ENCODE peak calls at places on chromosomes 7 and 10, in ten cellular contexts. One of them, this sample, is unnamed.

GRCh38 chr10:13201132-13201531 is 33.0 kb downstream of the UCMA start:
- DNase-seq in thyroid gland: no peak
- DNase-seq in ovary: no peak
- DNase-seq in GM06990: no peak
- DNase-seq in B cell: no peak
- DNase-seq in CD8-positive, alpha-beta T cell: no peak
- DNase-seq in adrenal gland: no peak
- DNase-seq in epithelial cell of proximal tubule: no peak
- DNase-seq in tibial artery: no peak
- DNase-seq in cardiac muscle cell: no peak
- DNase-seq in this sample: no peak

GRCh38 chr10:77939561-77940001 is 13.0 kb upstream of the DLG5 start:
- DNase-seq in thyroid gland: peak; percentile 61
- DNase-seq in ovary: peak; percentile 81
- DNase-seq in GM06990: no peak
- DNase-seq in B cell: no peak
- DNase-seq in CD8-positive, alpha-beta T cell: no peak
- DNase-seq in adrenal gland: peak; percentile 32
- DNase-seq in epithelial cell of proximal tubule: no peak
- DNase-seq in tibial artery: peak; percentile 83
- DNase-seq in cardiac muscle cell: peak; percentile 95
- DNase-seq in this sample: no peak

GRCh38 chr7:137940656-137941518 is 61.0 kb downstream of the CREB3L2 start:
- DNase-seq in thyroid gland: no peak
- DNase-seq in ovary: no peak
- DNase-seq in GM06990: no peak
- DNase-seq in B cell: no peak
- DNase-seq in CD8-positive, alpha-beta T cell: no peak
- DNase-seq in adrenal gland: no peak
- DNase-seq in epithelial cell of proximal tubule: no peak
- DNase-seq in tibial artery: no peak
- DNase-seq in cardiac muscle cell: peak; percentile 91
- DNase-seq in this sample: no peak

GRCh38 chr10:12605580-12606405 is 256.4 kb downstream of the CAMK1D start:
- DNase-seq in thyroid gland: peak; percentile 96
- DNase-seq in ovary: peak; percentile 76
- DNase-seq in GM06990: peak; percentile 63
- DNase-seq in B cell: peak; percentile 58
- DNase-seq in CD8-positive, alpha-beta T cell: peak; percentile 76
- DNase-seq in adrenal gland: peak; percentile 93
- DNase-seq in epithelial cell of proximal tubule: peak; percentile 41
- DNase-seq in tibial artery: peak; percentile 91
- DNase-seq in cardiac muscle cell: peak; percentile 29
- DNase-seq in this sample: no peak

GRCh38 chr7:75536940-75537538 is 44.9 kb downstream of the SPDYE5 start:
- DNase-seq in thyroid gland: no peak
- DNase-seq in ovary: no peak
- DNase-seq in GM06990: no peak
- DNase-seq in B cell: no peak
- DNase-seq in CD8-positive, alpha-beta T cell: no peak
- DNase-seq in adrenal gland: no peak
- DNase-seq in epithelial cell of proximal tubule: no peak
- DNase-seq in tibial artery: peak; percentile 56
- DNase-seq in cardiac muscle cell: no peak
- DNase-seq in this sample: no peak

GRCh38 chr7:97873606-97874005 is 1.4 kb upstream of the ASNS start:
- DNase-seq in thyroid gland: no peak
- DNase-seq in ovary: no peak
- DNase-seq in GM06990: no peak
- DNase-seq in B cell: no peak
- DNase-seq in CD8-positive, alpha-beta T cell: no peak
- DNase-seq in adrenal gland: no peak
- DNase-seq in epithelial cell of proximal tubule: no peak
- DNase-seq in tibial artery: no peak
- DNase-seq in cardiac muscle cell: no peak
- DNase-seq in this sample: no peak

GRCh38 chr7:99365318-99366141 is 9.0 kb upstream of the ARPC1B start:
- DNase-seq in thyroid gland: peak; percentile 58
- DNase-seq in ovary: no peak
- DNase-seq in GM06990: no peak
- DNase-seq in B cell: peak; percentile 86
- DNase-seq in CD8-positive, alpha-beta T cell: peak; percentile 79
- DNase-seq in adrenal gland: peak; percentile 49
- DNase-seq in epithelial cell of proximal tubule: no peak
- DNase-seq in tibial artery: no peak
- DNase-seq in cardiac muscle cell: no peak
- DNase-seq in this sample: peak; percentile 61

GRCh38 chr7:134875867-134876266 is 96.4 kb downstream of the CALD1 start:
- DNase-seq in thyroid gland: no peak
- DNase-seq in ovary: no peak
- DNase-seq in GM06990: no peak
- DNase-seq in B cell: no peak
- DNase-seq in CD8-positive, alpha-beta T cell: no peak
- DNase-seq in adrenal gland: no peak
- DNase-seq in epithelial cell of proximal tubule: no peak
- DNase-seq in tibial artery: no peak
- DNase-seq in cardiac muscle cell: peak; percentile 77
- DNase-seq in this sample: no peak

GRCh38 chr7:81882086-81882485 is 112.2 kb upstream of the HGF start:
- DNase-seq in thyroid gland: no peak
- DNase-seq in ovary: no peak
- DNase-seq in GM06990: no peak
- DNase-seq in B cell: no peak
- DNase-seq in CD8-positive, alpha-beta T cell: no peak
- DNase-seq in adrenal gland: no peak
- DNase-seq in epithelial cell of proximal tubule: no peak
- DNase-seq in tibial artery: no peak
- DNase-seq in cardiac muscle cell: peak; percentile 90
- DNase-seq in this sample: no peak

GRCh38 chr7:108313086-108313485 is 143.2 kb downstream of the NRCAM start:
- DNase-seq in thyroid gland: no peak
- DNase-seq in ovary: no peak
- DNase-seq in GM06990: no peak
- DNase-seq in B cell: no peak
- DNase-seq in CD8-positive, alpha-beta T cell: no peak
- DNase-seq in adrenal gland: no peak
- DNase-seq in epithelial cell of proximal tubule: no peak
- DNase-seq in tibial artery: no peak
- DNase-seq in cardiac muscle cell: no peak
- DNase-seq in this sample: no peak

GRCh38 chr10:120221873-120222485 is 235.0 kb upstream of the PLPP4 start:
- DNase-seq in thyroid gland: no peak
- DNase-seq in ovary: no peak
- DNase-seq in GM06990: peak; percentile 15
- DNase-seq in B cell: no peak
- DNase-seq in CD8-positive, alpha-beta T cell: no peak
- DNase-seq in adrenal gland: no peak
- DNase-seq in epithelial cell of proximal tubule: peak; percentile 15
- DNase-seq in tibial artery: no peak
- DNase-seq in cardiac muscle cell: peak; percentile 17
- DNase-seq in this sample: peak; percentile 63
- TF ChIP-seq CTCF in thyroid gland: no peak
- TF ChIP-seq CTCF in ovary: no peak
- TF ChIP-seq CTCF in GM06990: peak; percentile 78
- TF ChIP-seq CTCF in B cell: peak; percentile 8
- TF ChIP-seq CTCF in CD8-positive, alpha-beta T cell: no peak
- TF ChIP-seq CTCF in adrenal gland: no peak
- TF ChIP-seq CTCF in epithelial cell of proximal tubule: peak; percentile 87
- TF ChIP-seq CTCF in tibial artery: no peak
- TF ChIP-seq CTCF in cardiac muscle cell: peak; percentile 34
- TF ChIP-seq CTCF in this sample: peak; percentile 73

GRCh38 chr10:70085975-70086613 is 33.4 kb downstream of the MACROH2A2 start:
- DNase-seq in thyroid gland: no peak
- DNase-seq in ovary: no peak
- DNase-seq in GM06990: no peak
- DNase-seq in B cell: no peak
- DNase-seq in CD8-positive, alpha-beta T cell: no peak
- DNase-seq in adrenal gland: no peak
- DNase-seq in epithelial cell of proximal tubule: no peak
- DNase-seq in tibial artery: no peak
- DNase-seq in cardiac muscle cell: no peak
- DNase-seq in this sample: no peak

GRCh38 chr10:70078937-70079336 is 26.3 kb downstream of the MACROH2A2 start:
- DNase-seq in thyroid gland: no peak
- DNase-seq in ovary: no peak
- DNase-seq in GM06990: no peak
- DNase-seq in B cell: no peak
- DNase-seq in CD8-positive, alpha-beta T cell: no peak
- DNase-seq in adrenal gland: no peak
- DNase-seq in epithelial cell of proximal tubule: no peak
- DNase-seq in tibial artery: no peak
- DNase-seq in cardiac muscle cell: no peak
- DNase-seq in this sample: no peak

GRCh38 chr10:70088299-70088698 is 35.7 kb downstream of the MACROH2A2 start:
- DNase-seq in thyroid gland: no peak
- DNase-seq in ovary: no peak
- DNase-seq in GM06990: no peak
- DNase-seq in B cell: no peak
- DNase-seq in CD8-positive, alpha-beta T cell: no peak
- DNase-seq in adrenal gland: no peak
- DNase-seq in epithelial cell of proximal tubule: no peak
- DNase-seq in tibial artery: no peak
- DNase-seq in cardiac muscle cell: peak; percentile 24
- DNase-seq in this sample: no peak

GRCh38 chr10:70087641-70088040 is 35.0 kb downstream of the MACROH2A2 start:
- DNase-seq in thyroid gland: no peak
- DNase-seq in ovary: no peak
- DNase-seq in GM06990: no peak
- DNase-seq in B cell: no peak
- DNase-seq in CD8-positive, alpha-beta T cell: no peak
- DNase-seq in adrenal gland: no peak
- DNase-seq in epithelial cell of proximal tubule: no peak
- DNase-seq in tibial artery: no peak
- DNase-seq in cardiac muscle cell: peak; percentile 19
- DNase-seq in this sample: no peak

DNA sequence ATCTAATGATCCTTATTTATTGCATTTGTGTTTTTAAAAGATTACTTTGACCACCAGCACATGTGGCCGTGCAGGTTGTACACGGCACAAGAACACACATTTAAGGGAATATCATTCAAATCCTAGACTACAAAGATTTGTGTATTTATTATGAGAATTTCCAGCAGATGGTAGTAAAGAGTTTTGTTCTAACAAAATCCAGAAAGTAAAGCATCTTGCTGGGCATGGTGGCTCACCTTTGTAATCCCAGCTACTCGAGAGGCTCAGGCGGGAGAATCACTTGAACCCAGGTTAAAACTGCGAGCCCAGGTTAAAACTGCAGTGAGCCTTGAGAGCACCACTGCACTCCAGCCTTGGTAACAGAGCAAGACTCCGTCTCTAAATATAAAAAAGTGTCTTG is 31.5 kb downstream of the MACROH2A2 start:
- DNase-seq in thyroid gland: no peak
- DNase-seq in ovary: no peak
- DNase-seq in GM06990: no peak
- DNase-seq in B cell: no peak
- DNase-seq in CD8-positive, alpha-beta T cell: no peak
- DNase-seq in adrenal gland: no peak
- DNase-seq in epithelial cell of proximal tubule: no peak
- DNase-seq in tibial artery: no peak
- DNase-seq in cardiac muscle cell: peak; percentile 5
- DNase-seq in this sample: no peak
- TF ChIP-seq CTCF in thyroid gland: no peak
- TF ChIP-seq CTCF in ovary: no peak
- TF ChIP-seq CTCF in GM06990: no peak
- TF ChIP-seq CTCF in B cell: no peak
- TF ChIP-seq CTCF in CD8-positive, alpha-beta T cell: no peak
- TF ChIP-seq CTCF in adrenal gland: no peak
- TF ChIP-seq CTCF in epithelial cell of proximal tubule: no peak
- TF ChIP-seq CTCF in tibial artery: no peak
- TF ChIP-seq CTCF in cardiac muscle cell: no peak
- TF ChIP-seq CTCF in this sample: no peak

GRCh38 chr7:95847061-95847460 is 74.7 kb downstream of the DYNC1I1 start:
- DNase-seq in thyroid gland: no peak
- DNase-seq in ovary: no peak
- DNase-seq in GM06990: no peak
- DNase-seq in B cell: no peak
- DNase-seq in CD8-positive, alpha-beta T cell: no peak
- DNase-seq in adrenal gland: no peak
- DNase-seq in epithelial cell of proximal tubule: no peak
- DNase-seq in tibial artery: no peak
- DNase-seq in cardiac muscle cell: no peak
- DNase-seq in this sample: no peak

GRCh38 chr7:95845007-95845406 is 72.7 kb downstream of the DYNC1I1 start:
- DNase-seq in thyroid gland: no peak
- DNase-seq in ovary: no peak
- DNase-seq in GM06990: no peak
- DNase-seq in B cell: no peak
- DNase-seq in CD8-positive, alpha-beta T cell: no peak
- DNase-seq in adrenal gland: no peak
- DNase-seq in epithelial cell of proximal tubule: no peak
- DNase-seq in tibial artery: no peak
- DNase-seq in cardiac muscle cell: no peak
- DNase-seq in this sample: no peak

GRCh38 chr7:95843286-95843685 is 70.9 kb downstream of the DYNC1I1 start:
- DNase-seq in thyroid gland: no peak
- DNase-seq in ovary: no peak
- DNase-seq in GM06990: no peak
- DNase-seq in B cell: no peak
- DNase-seq in CD8-positive, alpha-beta T cell: no peak
- DNase-seq in adrenal gland: no peak
- DNase-seq in epithelial cell of proximal tubule: no peak
- DNase-seq in tibial artery: no peak
- DNase-seq in cardiac muscle cell: peak; percentile 8
- DNase-seq in this sample: no peak

GRCh38 chr7:95840953-95841950 is 68.9 kb downstream of the DYNC1I1 start:
- DNase-seq in thyroid gland: no peak
- DNase-seq in ovary: no peak
- DNase-seq in GM06990: peak; percentile 1
- DNase-seq in B cell: no peak
- DNase-seq in CD8-positive, alpha-beta T cell: no peak
- DNase-seq in adrenal gland: no peak
- DNase-seq in epithelial cell of proximal tubule: no peak
- DNase-seq in tibial artery: no peak
- DNase-seq in cardiac muscle cell: no peak
- DNase-seq in this sample: no peak
- TF ChIP-seq CTCF in thyroid gland: no peak
- TF ChIP-seq CTCF in ovary: no peak
- TF ChIP-seq CTCF in GM06990: peak; percentile 56
- TF ChIP-seq CTCF in B cell: no peak
- TF ChIP-seq CTCF in CD8-positive, alpha-beta T cell: no peak
- TF ChIP-seq CTCF in adrenal gland: no peak
- TF ChIP-seq CTCF in epithelial cell of proximal tubule: peak; percentile 48
- TF ChIP-seq CTCF in tibial artery: no peak
- TF ChIP-seq CTCF in cardiac muscle cell: peak; percentile 27
- TF ChIP-seq CTCF in this sample: peak; percentile 66

DNA sequence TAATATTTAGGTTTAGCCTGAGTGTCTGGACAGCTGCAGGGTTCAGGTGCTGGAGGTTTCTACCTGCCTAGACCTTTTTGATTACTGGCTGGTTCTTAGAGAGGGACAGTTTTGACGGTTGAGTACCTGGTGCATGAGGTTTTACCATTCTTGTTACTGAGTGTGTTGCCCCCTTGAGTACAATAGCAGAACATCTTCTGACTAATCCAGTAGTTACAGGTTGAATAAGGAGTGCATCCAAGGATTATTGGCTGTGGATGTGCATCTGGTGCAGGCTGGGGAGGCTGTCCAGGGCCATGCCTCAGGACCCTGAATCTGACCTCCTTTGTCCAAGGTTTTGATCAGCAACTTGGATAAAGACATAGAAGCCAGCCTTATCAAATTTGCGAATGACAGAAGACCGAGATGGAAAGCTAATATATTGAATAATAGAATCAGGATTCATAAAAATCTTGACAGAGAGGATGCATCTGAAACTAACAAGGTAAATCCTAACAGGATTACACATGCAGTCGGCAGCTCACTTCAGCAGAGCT is 23.1 kb downstream of the PLPP4 start:
- DNase-seq in thyroid gland: no peak
- DNase-seq in ovary: no peak
- DNase-seq in GM06990: no peak
- DNase-seq in B cell: no peak
- DNase-seq in CD8-positive, alpha-beta T cell: no peak
- DNase-seq in adrenal gland: no peak
- DNase-seq in epithelial cell of proximal tubule: no peak
- DNase-seq in tibial artery: no peak
- DNase-seq in cardiac muscle cell: no peak
- DNase-seq in this sample: no peak
- TF ChIP-seq CTCF in thyroid gland: no peak
- TF ChIP-seq CTCF in ovary: no peak
- TF ChIP-seq CTCF in GM06990: peak; percentile 45
- TF ChIP-seq CTCF in B cell: no peak
- TF ChIP-seq CTCF in CD8-positive, alpha-beta T cell: no peak
- TF ChIP-seq CTCF in adrenal gland: no peak
- TF ChIP-seq CTCF in epithelial cell of proximal tubule: peak; percentile 55
- TF ChIP-seq CTCF in tibial artery: no peak
- TF ChIP-seq CTCF in cardiac muscle cell: no peak
- TF ChIP-seq CTCF in this sample: no peak